ENCODE peak calls at places on chromosome 1, in five cellular contexts. F is endodermal cell; R is lower leg skin; T is stimulated activated CD4-positive, alpha-beta T cell treated with anti-CD3 and anti-CD28 coated beads, Interleukin-15, amount 100 ng/mL, for 24 hours; A is spleen. P is an unnamed sample.

GRCh38 chr1:77687519-77687906 is 5.1 kb upstream of the ZZZ3 start:
- DNase-seq in R (no peak), A (peak; percentile 74), T (peak; percentile 30), F (peak; percentile 94), P (no peak)

GRCh38 chr1:114458208-114458777 is 52.7 kb downstream of the TRIM33 start:
- DNase-seq in F (no peak), A (no peak), R (no peak), T (no peak), P (no peak)

GRCh38 chr1:1895456-1896333 is 4.8 kb upstream of the GNB1 start:
- DNase-seq in T (no peak), A (peak; percentile 76), F (no peak), R (no peak), P (no peak)

GRCh38 chr1:238980053-238980452 is 406.3 kb upstream of the CHRM3 start:
- DNase-seq in F (no peak), R (no peak), A (no peak), T (no peak), P (no peak)

GRCh38 chr1:156709743-156710489 is 4.5 kb upstream of the CRABP2 start:
- DNase-seq in T (no peak), R (peak; percentile 67), A (no peak), F (no peak), P (peak; percentile 85)

GRCh38 chr1:88774151-88774556 is 90.1 kb downstream of the PKN2 start:
- DNase-seq in F (peak; percentile 74), A (no peak), R (no peak), T (peak; percentile 48), P (no peak)

GRCh38 chr1:192109576-192109975 is 48.7 kb upstream of the RGS18 start:
- DNase-seq in T (no peak), F (peak; percentile 55), R (no peak), A (no peak), P (no peak)

GRCh38 chr1:95139039-95139438 is 21.9 kb downstream of the TLCD4 start:
- DNase-seq in R (no peak), A (no peak), F (no peak), T (no peak), P (no peak)

GRCh38 chr1:117095237-117095636 is 26.3 kb downstream of the TRIM45 start:
- DNase-seq in A (no peak), F (no peak), T (no peak), R (no peak), P (no peak)

GRCh38 chr1:165424454-165425283 is 20.3 kb downstream of the RXRG start:
- DNase-seq in R (no peak), F (no peak), A (no peak), T (no peak), P (no peak)

GRCh38 chr1:181033799-181034391 is at the start of gene MR1:
- DNase-seq in A (no peak), R (peak; percentile 49), T (peak; percentile 30), F (no peak), P (no peak)

GRCh38 chr1:228108055-228108690 is 926 bp downstream of the MRPL55 start:
- DNase-seq in F (peak; percentile 25), A (peak; percentile 82), T (no peak), R (no peak), P (no peak)

GRCh38 chr1:168709896-168710305 is 19.1 kb downstream of the DPT start:
- DNase-seq in A (no peak), T (no peak), R (no peak), F (no peak), P (no peak)

GRCh38 chr1:235473808-235474207 is 30.4 kb downstream of the B3GALNT2 start:
- DNase-seq in F (no peak), T (no peak), R (no peak), A (no peak), P (no peak)

GRCh38 chr1:91345395-91346005 is 59.1 kb downstream of the HFM1 start:
- DNase-seq in F (no peak), T (no peak), R (no peak), A (no peak), P (no peak)

GRCh38 chr1:153922076-153922837 is 515 bp downstream of the GATAD2B start:
- DNase-seq in F (peak; percentile 91), A (no peak), R (no peak), T (peak; percentile 81), P (no peak)

GRCh38 chr1:50666849-50667248 is 243.6 kb upstream of the DMRTA2 start:
- DNase-seq in A (no peak), R (no peak), T (no peak), F (no peak), P (no peak)

GRCh38 chr1:165443539-165444289 is 1.2 kb downstream of the RXRG start:
- DNase-seq in A (no peak), T (peak; percentile 11), R (peak; percentile 20), F (peak; percentile 77), P (no peak)

GRCh38 chr1:171901245-171901644 is 59.9 kb downstream of the DNM3 start:
- DNase-seq in T (no peak), F (no peak), R (no peak), A (no peak), P (no peak)

GRCh38 chr1:55285849-55286248 is 70.7 kb upstream of the USP24 start:
- DNase-seq in F (no peak), R (no peak), A (no peak), T (no peak), P (no peak)

GRCh38 chr1:3944621-3944914 is 44.5 kb upstream of the C1orf174 start:
- DNase-seq in T (no peak), F (no peak), R (no peak), A (peak; percentile 43), P (no peak)

GRCh38 chr1:178539291-178539690 is 26.4 kb downstream of the TEX35 start:
- DNase-seq in T (no peak), R (no peak), F (no peak), A (no peak), P (no peak)

GRCh38 chr1:230282157-230282556 is 144.0 kb downstream of the PGBD5 start:
- DNase-seq in F (no peak), A (peak; percentile 83), R (no peak), T (no peak), P (peak; percentile 47)

GRCh38 chr1:69373520-69373919 is 194.2 kb upstream of the LRRC7 start:
- DNase-seq in A (no peak), F (no peak), T (no peak), R (no peak), P (no peak)

GRCh38 chr1:36306210-36306901 is at the start of gene SH3D21:
- DNase-seq in F (peak; percentile 93), T (peak; percentile 67), A (peak; percentile 90), R (peak; percentile 40), P (no peak)

GRCh38 chr1:40392206-40392605 is 18.7 kb downstream of the SMAP2 start:
- DNase-seq in R (no peak), F (peak; percentile 56), A (no peak), T (no peak), P (no peak)

GRCh38 chr1:39154553-39155361 is 49.7 kb upstream of the MACF1 start:
- DNase-seq in F (no peak), T (no peak), R (no peak), A (no peak), P (peak; percentile 74)

GRCh38 chr1:31639543-31639942 is 5.1 kb downstream of the PEF1 start:
- DNase-seq in F (no peak), T (no peak), R (no peak), A (no peak), P (no peak)

P was measured in ascending aorta.